ENCODE peak calls at places on chromosomes 4 and X, in five cellular contexts. One of them, this sample, is unnamed.

GRCh38 chr4:136637071-136637777 is 895.1 kb downstream of the PCDH18 start:
- DNase-seq in HepG2: peak
- DNase-seq in H1: peak
- DNase-seq in K562: peak
- DNase-seq in GM12878: no peak
- DNase-seq in this sample: peak

GRCh38 chr4:8351931-8352367 is 82.4 kb downstream of the HTRA3 start:
- DNase-seq in HepG2: peak
- DNase-seq in GM12878: no peak
- DNase-seq in H1: no peak
- DNase-seq in K562: no peak
- DNase-seq in this sample: no peak

GRCh38 chrX:41275661-41276609 is 58.0 kb upstream of the DDX3X start:
- DNase-seq in K562: peak
- DNase-seq in GM12878: no peak
- DNase-seq in HepG2: peak
- DNase-seq in H1: peak
- DNase-seq in this sample: peak

GRCh38 chr4:52864816-52865215 is 2.7 kb downstream of the RASL11B start:
- DNase-seq in HepG2: no peak
- DNase-seq in K562: no peak
- DNase-seq in GM12878: no peak
- DNase-seq in H1: no peak
- DNase-seq in this sample: no peak

GRCh38 chrX:32041181-32041580 is 969.3 kb upstream of the FTHL17 start:
- DNase-seq in GM12878: no peak
- DNase-seq in HepG2: no peak
- DNase-seq in H1: no peak
- DNase-seq in K562: no peak
- DNase-seq in this sample: no peak

GRCh38 chr4:161554372-161554990 is 609.3 kb downstream of the FSTL5 start:
- DNase-seq in HepG2: no peak
- DNase-seq in K562: no peak
- DNase-seq in GM12878: no peak
- DNase-seq in H1: no peak
- DNase-seq in this sample: no peak

GRCh38 chrX:15594371-15594770 is 6.4 kb downstream of the ACE2 start:
- DNase-seq in HepG2: no peak
- DNase-seq in H1: no peak
- DNase-seq in GM12878: no peak
- DNase-seq in K562: no peak
- DNase-seq in this sample: no peak

GRCh38 chrX:149631293-149632165 is at the start of gene TMEM185A:
- DNase-seq in H1: peak
- DNase-seq in HepG2: peak
- DNase-seq in GM12878: no peak
- DNase-seq in K562: peak
- DNase-seq in this sample: peak

GRCh38 chr4:145755802-145756201 is 75.9 kb downstream of the C4orf51 start:
- DNase-seq in K562: no peak
- DNase-seq in H1: no peak
- DNase-seq in GM12878: no peak
- DNase-seq in HepG2: no peak
- DNase-seq in this sample: no peak

GRCh38 chr4:5865896-5866599 is 26.8 kb downstream of the CRMP1 start:
- DNase-seq in HepG2: no peak
- DNase-seq in K562: no peak
- DNase-seq in GM12878: no peak
- DNase-seq in H1: no peak
- DNase-seq in this sample: no peak
- H3K4me2 ChIP-seq in HepG2: no peak
- H3K4me2 ChIP-seq in K562: no peak
- H3K4me2 ChIP-seq in GM12878: no peak
- H3K4me2 ChIP-seq in H1: no peak
- H3K4me2 ChIP-seq in this sample: no peak

GRCh38 chr4:153409924-153410501 is 56.1 kb upstream of the TMEM131L start:
- DNase-seq in H1: no peak
- DNase-seq in GM12878: no peak
- DNase-seq in HepG2: no peak
- DNase-seq in K562: peak
- DNase-seq in this sample: no peak
- TF ChIP-seq CREB1 in H1: no peak
- TF ChIP-seq CREB1 in GM12878: no peak
- TF ChIP-seq CREB1 in HepG2: no peak
- TF ChIP-seq CREB1 in K562: no peak
- TF ChIP-seq CREB1 in this sample: no peak

GRCh38 chr4:123978637-123979036 is 582.0 kb downstream of the SPRY1 start:
- DNase-seq in H1: no peak
- DNase-seq in HepG2: no peak
- DNase-seq in GM12878: no peak
- DNase-seq in K562: no peak
- DNase-seq in this sample: no peak

GRCh38 chr4:123974419-123975105 is 578.0 kb downstream of the SPRY1 start:
- DNase-seq in K562: no peak
- DNase-seq in HepG2: no peak
- DNase-seq in GM12878: no peak
- DNase-seq in H1: no peak
- DNase-seq in this sample: peak

GRCh38 chr4:123976285-123976684 is 579.7 kb downstream of the SPRY1 start:
- DNase-seq in HepG2: no peak
- DNase-seq in GM12878: no peak
- DNase-seq in H1: no peak
- DNase-seq in K562: no peak
- DNase-seq in this sample: peak

GRCh38 chr4:123977623-123978022 is 581.0 kb downstream of the SPRY1 start:
- DNase-seq in K562: no peak
- DNase-seq in HepG2: peak
- DNase-seq in H1: no peak
- DNase-seq in GM12878: no peak
- DNase-seq in this sample: peak

GRCh38 chr4:123976875-123977274 is 580.3 kb downstream of the SPRY1 start:
- DNase-seq in HepG2: no peak
- DNase-seq in GM12878: no peak
- DNase-seq in K562: no peak
- DNase-seq in H1: no peak
- DNase-seq in this sample: no peak
- H3K4me2 ChIP-seq in HepG2: no peak
- H3K4me2 ChIP-seq in GM12878: no peak
- H3K4me2 ChIP-seq in K562: no peak
- H3K4me2 ChIP-seq in H1: peak
- H3K4me2 ChIP-seq in this sample: peak

DNA sequence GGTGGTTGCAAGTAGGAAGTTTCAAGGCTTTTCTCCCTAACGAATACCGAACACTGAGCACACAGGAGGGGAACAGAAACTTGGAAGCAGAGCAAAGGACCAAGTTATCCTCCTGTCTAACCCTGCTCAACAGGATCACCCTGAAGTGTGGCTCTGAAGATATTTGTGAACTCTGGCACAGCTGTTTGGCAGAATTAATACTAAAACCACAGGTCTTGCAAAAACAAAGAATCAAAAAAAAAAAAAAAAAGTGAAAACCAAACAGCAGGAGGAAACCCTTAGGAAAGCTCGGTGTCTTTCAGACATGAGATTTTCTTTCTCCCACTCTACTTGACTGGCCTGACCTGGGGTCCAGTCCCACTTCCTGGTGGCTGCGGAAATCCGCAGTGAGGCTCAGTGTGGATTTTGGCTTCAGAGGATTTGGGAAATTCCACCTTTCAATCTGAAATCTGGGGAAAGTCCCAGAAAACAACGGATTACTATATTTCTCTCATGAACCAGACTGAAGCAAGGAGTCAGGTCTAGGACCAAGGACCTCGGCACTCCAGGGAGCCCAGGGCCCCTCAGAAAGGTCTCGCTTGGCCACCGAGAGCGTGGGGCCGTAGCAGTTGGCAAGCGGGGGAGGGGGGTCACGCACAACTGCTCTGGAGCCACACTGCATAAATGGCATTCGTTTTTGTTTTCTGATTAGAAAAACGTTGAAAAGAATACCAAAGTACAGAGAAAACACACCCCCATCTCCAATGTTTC is 867 bp downstream of the TIFA start:
- DNase-seq in HepG2: no peak
- DNase-seq in H1: no peak
- DNase-seq in GM12878: no peak
- DNase-seq in K562: peak
- DNase-seq in this sample: no peak
- TF ChIP-seq CREB1 in HepG2: no peak
- TF ChIP-seq CREB1 in H1: no peak
- TF ChIP-seq CREB1 in GM12878: no peak
- TF ChIP-seq CREB1 in K562: no peak
- TF ChIP-seq CREB1 in this sample: no peak

GRCh38 chr4:186201535-186202230 is 10.3 kb downstream of the CYP4V2 start:
- DNase-seq in HepG2: peak
- DNase-seq in K562: peak
- DNase-seq in H1: peak
- DNase-seq in GM12878: no peak
- DNase-seq in this sample: peak
- H3K4me2 ChIP-seq in HepG2: peak
- H3K4me2 ChIP-seq in K562: no peak
- H3K4me2 ChIP-seq in H1: no peak
- H3K4me2 ChIP-seq in GM12878: no peak
- H3K4me2 ChIP-seq in this sample: no peak

GRCh38 chrX:119605398-119605738 is 856 bp downstream of the NKRF start:
- DNase-seq in HepG2: peak
- DNase-seq in GM12878: no peak
- DNase-seq in H1: peak
- DNase-seq in K562: no peak
- DNase-seq in this sample: peak
- TF ChIP-seq CREB1 in HepG2: no peak
- TF ChIP-seq CREB1 in GM12878: no peak
- TF ChIP-seq CREB1 in H1: no peak
- TF ChIP-seq CREB1 in K562: no peak
- TF ChIP-seq CREB1 in this sample: no peak

DNA sequence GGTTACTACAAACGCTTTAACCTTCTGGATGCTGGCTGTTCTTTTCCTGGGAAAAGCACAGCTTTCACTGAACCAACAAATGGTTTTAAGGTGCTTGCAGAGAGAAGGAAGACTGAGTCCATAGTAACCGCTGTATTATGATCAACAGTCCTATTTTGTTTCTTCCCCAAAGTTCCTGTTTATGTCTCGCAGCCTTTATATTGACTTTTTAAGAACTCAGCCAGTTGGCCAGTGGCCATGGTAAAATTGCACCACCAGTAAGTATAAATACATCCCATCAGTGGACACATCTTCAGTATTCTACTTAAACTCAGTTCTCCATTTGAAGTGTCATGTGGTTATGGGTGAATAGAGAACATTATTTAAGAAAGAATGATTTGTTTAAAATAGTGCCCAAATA is 286.9 kb downstream of the ARHGAP24 start:
- DNase-seq in H1: no peak
- DNase-seq in K562: no peak
- DNase-seq in GM12878: no peak
- DNase-seq in HepG2: no peak
- DNase-seq in this sample: no peak
- H3K4me2 ChIP-seq in H1: no peak
- H3K4me2 ChIP-seq in K562: no peak
- H3K4me2 ChIP-seq in GM12878: no peak
- H3K4me2 ChIP-seq in HepG2: no peak
- H3K4me2 ChIP-seq in this sample: no peak

GRCh38 chrX:121259170-121259569 is 211.8 kb downstream of the GLUD2 start:
- DNase-seq in K562: no peak
- DNase-seq in GM12878: no peak
- DNase-seq in H1: no peak
- DNase-seq in HepG2: no peak
- DNase-seq in this sample: no peak
- TF ChIP-seq CREB1 in K562: no peak
- TF ChIP-seq CREB1 in GM12878: no peak
- TF ChIP-seq CREB1 in H1: no peak
- TF ChIP-seq CREB1 in HepG2: no peak
- TF ChIP-seq CREB1 in this sample: no peak

DNA sequence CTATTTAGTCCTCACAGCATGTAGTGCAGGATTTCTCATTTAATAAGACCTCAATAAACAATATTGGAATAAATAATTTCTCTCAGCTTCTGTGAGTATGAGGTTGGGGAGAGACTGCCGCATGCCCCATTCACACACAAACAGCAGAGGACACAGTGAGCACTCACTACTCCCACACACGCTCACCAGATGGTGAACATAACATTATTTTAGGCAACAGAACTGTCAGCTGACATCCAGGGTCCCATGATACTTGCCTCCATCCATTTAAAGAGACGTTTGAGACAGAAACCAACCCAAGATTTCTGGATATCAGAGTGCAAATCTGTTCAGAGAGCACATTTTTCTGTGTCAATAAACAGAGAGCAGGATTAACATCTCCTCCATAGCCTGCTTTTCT is 16.9 kb downstream of the GPRIN3 start:
- DNase-seq in GM12878: no peak
- DNase-seq in HepG2: no peak
- DNase-seq in K562: no peak
- DNase-seq in H1: no peak
- DNase-seq in this sample: no peak
- H3K4me2 ChIP-seq in GM12878: no peak
- H3K4me2 ChIP-seq in HepG2: no peak
- H3K4me2 ChIP-seq in K562: no peak
- H3K4me2 ChIP-seq in H1: no peak
- H3K4me2 ChIP-seq in this sample: no peak

GRCh38 chrX:116272881-116273280 is 102.3 kb downstream of the AGTR2 start:
- DNase-seq in GM12878: no peak
- DNase-seq in HepG2: no peak
- DNase-seq in H1: no peak
- DNase-seq in K562: no peak
- DNase-seq in this sample: no peak
- TF ChIP-seq CREB1 in GM12878: no peak
- TF ChIP-seq CREB1 in HepG2: no peak
- TF ChIP-seq CREB1 in H1: no peak
- TF ChIP-seq CREB1 in K562: no peak
- TF ChIP-seq CREB1 in this sample: no peak